ENCODE peak calls at places on chromosomes 1 and 21, in seven cellular contexts. K, T, Q, X, I, C and E are unnamed samples.

GRCh38 chr1:244052011-244052727 is 1.1 kb downstream of the ZBTB18 start:
- DNase-seq in C (no peak), X (no peak), T (no peak), I (no peak), K (peak; percentile 41), Q (peak; percentile 31), E (no peak)

GRCh38 chr1:181149326-181150000 is 61.0 kb downstream of the IER5 start:
- DNase-seq in K (no peak), T (no peak), I (peak; percentile 65), C (peak; percentile 96), X (peak; percentile 26), Q (no peak), E (no peak)

GRCh38 chr1:25952851-25953401 is 44.9 kb downstream of the PAFAH2 start:
- DNase-seq in C (no peak), T (no peak), Q (peak; percentile 16), K (peak; percentile 70), X (no peak), I (no peak), E (peak; percentile 17)

GRCh38 chr1:89545264-89546038 is 20.8 kb downstream of the LRRC8B start:
- DNase-seq in X (no peak), I (no peak), K (peak; percentile 37), T (no peak), C (no peak), Q (peak; percentile 52), E (no peak)

GRCh38 chr1:204649756-204650155 is 35.8 kb downstream of the LRRN2 start:
- DNase-seq in T (no peak), I (no peak), K (no peak), C (no peak), Q (no peak), X (no peak), E (no peak)

GRCh38 chr21:30072496-30072895 is 94.1 kb downstream of the CLDN17 start:
- DNase-seq in X (no peak), T (no peak), Q (peak; percentile 57), I (no peak), K (peak; percentile 54), C (peak; percentile 29), E (no peak)

GRCh38 chr21:29232601-29233541 is 65.9 kb upstream of the BACH1 start:
- DNase-seq in K (peak; percentile 63), T (peak; percentile 56), C (no peak), X (no peak), I (no peak), Q (peak; percentile 73), E (peak; percentile 57)

GRCh38 chr1:78091215-78091813 is 45.5 kb downstream of the GIPC2 start:
- DNase-seq in T (no peak), C (no peak), I (no peak), X (no peak), Q (no peak), K (no peak), E (no peak)

GRCh38 chr1:71303617-71304041 is 222.8 kb upstream of the ZRANB2 start:
- DNase-seq in Q (no peak), T (no peak), X (no peak), C (no peak), I (no peak), K (no peak), E (no peak)

GRCh38 chr21:45152265-45152746 is 77.9 kb downstream of the ADARB1 start:
- DNase-seq in K (no peak), C (no peak), I (peak; percentile 78), Q (peak; percentile 48), T (no peak), X (no peak), E (no peak)

GRCh38 chr21:40351006-40351405 is 483.8 kb downstream of the PCP4 start:
- DNase-seq in T (no peak), Q (no peak), C (no peak), I (no peak), K (no peak), X (no peak), E (no peak)

GRCh38 chr1:36352910-36353878 is 29.7 kb upstream of the EVA1B start:
- DNase-seq in Q (peak; percentile 51), C (no peak), X (no peak), T (no peak), I (no peak), K (peak; percentile 89), E (no peak)

GRCh38 chr1:91018006-91018405 is 3.8 kb downstream of the ZNF644 start:
- DNase-seq in X (no peak), Q (peak; percentile 58), I (no peak), K (peak; percentile 38), C (no peak), T (no peak), E (no peak)

GRCh38 chr1:211684791-211685190 is 9.4 kb upstream of the NEK2 start:
- DNase-seq in K (peak; percentile 38), I (no peak), X (no peak), Q (peak; percentile 60), T (no peak), C (no peak), E (peak; percentile 5)

GRCh38 chr1:231690072-231690471 is 63.5 kb downstream of the DISC1 start:
- DNase-seq in K (no peak), X (no peak), C (no peak), T (no peak), I (no peak), Q (no peak), E (no peak)

GRCh38 chr1:63774617-63775417 is 1.0 kb downstream of the ROR1 start:
- DNase-seq in K (peak; percentile 82), X (peak; percentile 84), C (no peak), Q (peak; percentile 47), I (peak; percentile 3), T (no peak), E (no peak)

GRCh38 chr1:167799747-167800146 is 78.0 kb downstream of the MPZL1 start:
- DNase-seq in K (no peak), I (no peak), Q (no peak), T (no peak), X (no peak), C (no peak), E (no peak)

GRCh38 chr1:167794043-167794442 is 72.3 kb downstream of the MPZL1 start:
- DNase-seq in X (no peak), Q (no peak), T (no peak), C (no peak), K (peak; percentile 17), I (no peak), E (no peak)

GRCh38 chr1:167795810-167796740 is 74.3 kb downstream of the MPZL1 start:
- DNase-seq in T (no peak), K (peak; percentile 54), C (no peak), Q (peak; percentile 71), X (no peak), I (no peak), E (no peak)

GRCh38 chr1:167798951-167799350 is 77.2 kb downstream of the MPZL1 start:
- DNase-seq in K (no peak), C (no peak), X (no peak), Q (no peak), T (no peak), I (no peak), E (no peak)

DNA sequence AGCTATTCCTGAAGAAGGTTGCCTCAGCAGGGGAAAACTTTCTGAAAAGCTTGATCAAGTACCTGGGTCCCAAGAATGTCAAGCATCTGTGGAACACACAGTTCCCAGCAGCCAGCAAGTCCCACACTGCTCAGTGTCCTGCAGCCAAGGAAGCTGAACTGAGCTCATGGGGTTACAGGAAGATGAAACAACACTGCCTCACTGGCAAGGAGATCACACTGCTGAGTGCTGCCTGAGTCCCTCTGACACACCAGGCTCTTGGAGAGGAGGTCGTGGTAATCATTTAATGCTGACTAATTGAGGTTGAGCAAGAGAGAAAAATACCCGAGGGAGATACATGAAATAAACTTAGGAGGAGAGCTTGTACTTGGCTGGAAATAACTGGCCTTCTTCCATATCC is 75.2 kb downstream of the MPZL1 start:
- DNase-seq in C (no peak), I (no peak), T (peak; percentile 99), K (peak; percentile 98), Q (peak; percentile 99), X (peak; percentile 84), E (peak; percentile 96)
- TF ChIP-seq CTCF in C (no peak), I (no peak), T (peak; percentile 10), K (no peak), Q (peak; percentile 26), X (no peak), E (peak; percentile 15)

DNA sequence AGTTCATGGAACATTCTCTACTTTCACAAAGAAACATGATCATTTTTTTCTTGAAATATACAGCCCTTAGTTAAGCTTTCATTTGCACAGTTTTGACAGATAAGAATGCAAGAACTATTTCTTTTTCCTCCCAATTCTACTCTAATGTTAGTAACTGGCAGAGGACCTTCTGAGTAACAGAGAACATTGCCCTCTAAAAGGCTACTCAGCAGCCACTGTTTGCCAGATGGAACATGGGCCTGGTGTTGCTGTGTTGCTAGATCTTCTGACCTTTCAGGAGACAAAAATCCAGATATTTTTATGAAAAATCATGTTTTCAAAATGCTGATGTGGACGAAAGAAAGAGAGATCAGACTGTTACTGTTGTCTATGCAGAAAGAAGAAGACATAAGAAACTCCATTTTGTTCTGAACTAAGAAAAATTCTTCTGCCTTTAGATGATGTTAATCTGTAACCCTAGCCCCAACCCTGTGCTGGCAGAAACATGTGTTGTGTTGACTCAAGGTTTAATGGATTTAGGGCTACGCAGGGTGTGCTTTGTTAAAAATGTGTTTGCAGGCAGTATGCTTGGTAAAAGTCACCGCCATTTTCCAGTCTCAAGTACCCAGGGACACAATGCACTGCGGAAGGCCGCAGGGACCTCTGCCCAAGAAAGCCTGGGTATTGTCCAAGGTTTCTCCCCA is 2.9 kb upstream of the PRDX6 start:
- DNase-seq in T (no peak), Q (peak; percentile 31), C (no peak), X (no peak), I (no peak), K (peak; percentile 49), E (no peak)
- H3K4me3 ChIP-seq in T (no peak overlapping the region), Q (no peak overlapping the region), C (no peak overlapping the region), X (no peak overlapping the region), I (no peak overlapping the region), K (no peak overlapping the region), E (no peak overlapping the region)

DNA sequence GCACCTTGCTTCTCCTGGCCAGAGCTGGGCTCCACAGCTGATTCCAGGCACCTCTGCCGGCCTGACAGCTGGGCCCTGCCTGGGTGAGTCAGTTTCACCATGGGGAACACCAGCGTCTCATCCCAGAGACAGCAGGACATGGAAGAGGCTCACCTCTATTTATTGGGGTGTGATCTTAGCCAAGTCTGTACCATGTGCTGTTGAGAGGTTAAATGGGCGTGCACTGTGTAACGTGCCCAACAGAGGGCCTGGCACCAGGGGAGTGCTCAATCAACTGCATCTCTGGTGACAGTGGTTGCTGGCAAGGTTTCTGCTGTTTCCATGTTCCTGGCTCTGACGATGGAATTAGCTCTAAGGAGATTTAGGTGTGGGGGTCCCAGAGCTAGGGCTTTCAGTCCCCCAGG is 890 bp downstream of the CPLANE2 start:
- DNase-seq in I (no peak), X (no peak), C (peak; percentile 78), Q (no peak), K (peak; percentile 53), T (no peak), E (no peak)
- TF ChIP-seq CTCF in I (peak; percentile 40), X (peak; percentile 24), C (peak; percentile 48), Q (peak; percentile 15), K (no peak), T (peak; percentile 45), E (peak; percentile 11)

DNA sequence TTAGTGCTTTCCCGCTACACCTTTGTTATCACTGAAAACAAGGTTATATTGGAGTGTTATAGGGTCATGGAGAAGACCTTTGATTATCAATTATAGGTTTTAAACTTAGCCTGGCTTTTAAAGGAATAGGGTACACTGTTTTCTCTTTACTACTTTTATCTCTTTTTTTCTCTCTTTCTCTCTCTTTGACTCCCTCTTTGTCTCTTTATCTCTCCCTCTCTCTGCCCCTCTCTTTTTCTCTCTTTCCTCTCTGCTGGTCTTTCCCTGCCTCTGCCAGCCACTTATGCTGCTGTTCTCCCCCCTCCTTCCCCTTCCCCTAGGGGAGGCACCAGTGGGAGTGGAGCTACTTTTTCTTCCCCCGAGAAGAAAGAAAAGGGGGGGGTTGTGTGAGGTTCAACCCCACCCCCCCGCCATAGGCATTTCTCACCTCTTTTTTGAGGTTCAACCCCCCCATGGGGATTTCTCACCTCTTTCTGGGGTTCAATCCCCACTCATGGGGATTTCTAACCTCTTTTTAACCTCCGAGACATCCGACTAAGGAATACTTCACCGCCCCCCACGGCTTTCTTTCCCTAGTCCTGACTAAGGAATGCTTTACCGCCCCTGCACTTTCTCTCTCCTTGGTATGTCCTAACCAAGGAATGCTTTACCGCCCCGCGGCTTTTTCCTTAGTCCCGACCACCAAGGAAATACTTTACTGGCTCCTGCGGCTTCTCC is 17.2 kb upstream of the ZBTB8B start:
- DNase-seq in C (no peak), X (no peak), I (no peak), Q (peak; percentile 82), T (no peak), K (peak; percentile 58), E (peak; percentile 16)
- H3K4me3 ChIP-seq in C (no peak overlapping the region), X (peak overlapping the region; percentile 29), I (no peak overlapping the region), Q (peak overlapping the region; percentile 56), T (peak overlapping the region; percentile 35), K (peak overlapping the region; percentile 40), E (peak overlapping the region; percentile 33)